ENCODE peak calls at places on chromosomes 4 and X, in five cellular contexts. N is cardiac muscle cell; S is mucosa of descending colon; O is GM12878; T is CD8-positive, alpha-beta T cell. Q is an unnamed sample. For H3K4me1, the result is how much of the 10 kb centered on the place peaks cover.

GRCh38 chr4:95761441-95761840 is 78.5 kb upstream of the PDHA2 start:
- DNase-seq in N (peak), S (no peak), O (no peak), T (no peak), Q (no peak)

GRCh38 chrX:10726647-10727046 is 106.3 kb upstream of the MID1 start:
- DNase-seq in N (peak), S (no peak), O (no peak), T (no peak), Q (no peak)

GRCh38 chrX:12210196-12210815 is 72.0 kb downstream of the FRMPD4 start:
- DNase-seq in N (peak), S (no peak), O (no peak), T (no peak), Q (no peak)

GRCh38 chrX:71941771-71942170 is 31.1 kb downstream of the NHSL2 start:
- DNase-seq in N (peak), S (no peak), O (no peak), T (no peak), Q (peak)

GRCh38 chrX:123976671-123977316 is 15.3 kb downstream of the STAG2 start:
- DNase-seq in N (peak), S (no peak), O (no peak), T (no peak), Q (no peak)

GRCh38 chr4:17722361-17722710 is 59.1 kb downstream of the FAM184B start:
- DNase-seq in N (no peak), S (no peak), O (no peak), T (no peak), Q (no peak)

GRCh38 chrX:69556094-69557011 is 52.2 kb downstream of the NALF2 start:
- DNase-seq in N (peak), S (no peak), O (no peak), T (no peak), Q (no peak)

GRCh38 chrX:39850630-39851152 is 247.1 kb downstream of the BCOR start:
- DNase-seq in N (peak), S (no peak), O (no peak), T (no peak), Q (no peak)

GRCh38 chr4:176896211-176896610 is 103.5 kb upstream of the VEGFC start:
- DNase-seq in N (peak), S (no peak), O (no peak), T (no peak), Q (no peak)

GRCh38 chr4:38967260-38968095 is 64.7 kb downstream of the TMEM156 start:
- DNase-seq in N (peak), S (no peak), O (no peak), T (no peak), Q (no peak)

GRCh38 chr4:145012841-145013240 is 85.2 kb downstream of the ANAPC10 start:
- DNase-seq in N (peak), S (no peak), O (no peak), T (no peak), Q (no peak)

GRCh38 chr4:10031663-10032590 is 10.6 kb upstream of the SLC2A9 start:
- DNase-seq in N (peak), S (no peak), O (no peak), T (no peak), Q (no peak)

GRCh38 chr4:172104534-172104933 is 291.3 kb downstream of the GALNTL6 start:
- DNase-seq in N (no peak), S (no peak), O (no peak), T (no peak), Q (no peak)

GRCh38 chr4:22551550-22551949 is 35.7 kb upstream of the ADGRA3 start:
- DNase-seq in N (peak), S (no peak), O (no peak), T (no peak), Q (no peak)

GRCh38 chrX:114532093-114532805 is 51.6 kb upstream of the HTR2C start:
- DNase-seq in N (peak), S (no peak), O (no peak), T (no peak), Q (no peak)

GRCh38 chrX:101478366-101478765 is 6.9 kb upstream of the ARMCX4 start:
- DNase-seq in N (peak), S (no peak), O (no peak), T (no peak), Q (no peak)

GRCh38 chr4:134762053-134762452 is 560.5 kb upstream of the PABPC4L start:
- DNase-seq in N (no peak), S (no peak), O (no peak), T (no peak), Q (no peak)

GRCh38 chr4:149956678-149957077 is 121.6 kb upstream of the DCLK2 start:
- DNase-seq in N (no peak), S (no peak), O (no peak), T (no peak), Q (no peak)

GRCh38 chr4:66911898-66912297 is 633.4 kb downstream of the CENPC start:
- DNase-seq in N (peak), S (no peak), O (no peak), T (no peak), Q (no peak)

GRCh38 chr4:122481766-122482405 is 25.4 kb upstream of the IL2 start:
- DNase-seq in N (no peak), S (no peak), O (no peak), T (no peak), Q (no peak)

GRCh38 chr4:104589264-104589868 is 94.7 kb upstream of the CXXC4 start:
- DNase-seq in N (peak), S (no peak), O (no peak), T (no peak), Q (no peak)

GRCh38 chrX:54044126-54044876 is at the start of gene PHF8:
- DNase-seq in N (peak), S (peak), O (peak), T (peak), Q (peak)

GRCh38 chr4:184147858-184148799 is 69.5 kb downstream of the ENPP6 start:
- DNase-seq in N (peak), S (no peak), O (no peak), T (no peak), Q (no peak)

GRCh38 chr4:28092610-28093009 is 1232.0 kb downstream of the STIM2 start:
- DNase-seq in N (no peak), S (no peak), O (no peak), T (no peak), Q (no peak)

GRCh38 chr4:133151301-133151680 is 2.2 kb downstream of the PCDH10 start:
- DNase-seq in N (peak), S (peak), O (no peak), T (no peak), Q (peak)
- H3K4me1 ChIP-seq in N (under half), S (under half), O (under half), T (under half), Q (under half)

GRCh38 chrX:151977923-151978322 is 3.4 kb upstream of the GABRE start:
- DNase-seq in N (no peak), S (no peak), O (no peak), T (no peak), Q (no peak)

GRCh38 chrX:151982217-151982616 is 7.7 kb upstream of the GABRE start:
- DNase-seq in N (peak), S (no peak), O (no peak), T (no peak), Q (no peak)

GRCh38 chrX:151984328-151984727 is 9.9 kb upstream of the GABRE start:
- DNase-seq in N (peak), S (no peak), O (no peak), T (no peak), Q (no peak)

GRCh38 chrX:151983186-151983585 is 8.7 kb upstream of the GABRE start:
- DNase-seq in N (no peak), S (no peak), O (no peak), T (no peak), Q (no peak)

DNA sequence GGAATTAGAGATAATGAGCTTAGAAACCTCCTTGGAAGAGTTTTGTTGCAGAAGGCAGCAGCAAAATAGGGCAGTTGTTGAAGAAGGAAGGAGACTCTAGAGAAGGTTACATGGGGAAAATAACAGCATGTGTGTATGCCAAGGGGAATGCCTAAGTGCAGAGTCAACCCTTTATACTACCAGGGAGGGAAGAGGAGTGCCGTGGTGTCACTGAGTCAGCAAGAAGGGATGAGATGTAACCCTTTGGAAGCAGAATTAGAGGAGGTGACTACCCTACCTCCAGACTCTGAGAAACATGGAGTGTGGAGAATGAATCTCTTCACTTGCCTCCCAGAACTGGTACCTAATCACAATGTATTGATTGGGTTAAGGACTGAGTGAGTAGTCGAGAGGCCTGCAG is 6.7 kb upstream of the GABRE start:
- DNase-seq in N (no peak), S (no peak), O (no peak), T (no peak), Q (no peak)
- H3K4me1 ChIP-seq in N (under half), S (under half), O (under half), T (under half), Q (under half)

DNA sequence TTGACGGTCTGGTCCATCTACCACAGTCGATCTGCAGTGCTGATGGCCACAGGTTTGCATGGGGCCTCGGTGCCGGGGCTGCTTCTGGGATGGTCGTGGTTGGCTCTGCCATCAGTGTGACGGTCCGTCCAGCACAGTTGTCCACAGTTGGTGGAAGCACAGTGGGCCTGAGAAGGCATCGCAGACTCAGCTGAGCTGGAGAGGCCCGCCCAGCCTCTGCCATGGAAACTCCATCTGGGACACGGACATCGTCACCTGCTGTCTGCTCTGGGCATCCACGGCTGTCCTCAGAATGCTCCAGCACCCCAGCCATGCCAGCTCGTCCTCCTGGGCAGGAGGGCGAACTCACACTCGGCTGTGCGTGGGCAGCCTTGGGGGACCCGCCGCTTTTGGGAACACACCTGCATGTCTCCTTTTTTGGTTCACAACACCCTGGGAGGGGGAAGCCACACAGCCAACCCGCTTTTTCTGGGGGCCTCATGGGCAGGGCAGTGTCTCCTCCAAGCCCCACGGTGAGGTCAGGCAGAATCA is 33.0 kb downstream of the ABLIM2 start:
- DNase-seq in N (no peak), S (no peak), O (no peak), T (no peak), Q (peak)
- H3K4me1 ChIP-seq in N (under half), S (under half), O (under half), T (under half), Q (under half)

GRCh38 chr4:113469926-113470325 is 291.6 kb downstream of the CAMK2D start:
- DNase-seq in N (no peak), S (no peak), O (no peak), T (no peak), Q (no peak)

GRCh38 chr4:113474017-113474416 is 287.5 kb downstream of the CAMK2D start:
- DNase-seq in N (peak), S (no peak), O (no peak), T (no peak), Q (no peak)

GRCh38 chr4:113469023-113469390 is 292.5 kb downstream of the CAMK2D start:
- DNase-seq in N (peak), S (no peak), O (no peak), T (no peak), Q (no peak)

GRCh38 chr4:113472864-113473263 is 288.7 kb downstream of the CAMK2D start:
- DNase-seq in N (no peak), S (no peak), O (no peak), T (no peak), Q (no peak)

DNA sequence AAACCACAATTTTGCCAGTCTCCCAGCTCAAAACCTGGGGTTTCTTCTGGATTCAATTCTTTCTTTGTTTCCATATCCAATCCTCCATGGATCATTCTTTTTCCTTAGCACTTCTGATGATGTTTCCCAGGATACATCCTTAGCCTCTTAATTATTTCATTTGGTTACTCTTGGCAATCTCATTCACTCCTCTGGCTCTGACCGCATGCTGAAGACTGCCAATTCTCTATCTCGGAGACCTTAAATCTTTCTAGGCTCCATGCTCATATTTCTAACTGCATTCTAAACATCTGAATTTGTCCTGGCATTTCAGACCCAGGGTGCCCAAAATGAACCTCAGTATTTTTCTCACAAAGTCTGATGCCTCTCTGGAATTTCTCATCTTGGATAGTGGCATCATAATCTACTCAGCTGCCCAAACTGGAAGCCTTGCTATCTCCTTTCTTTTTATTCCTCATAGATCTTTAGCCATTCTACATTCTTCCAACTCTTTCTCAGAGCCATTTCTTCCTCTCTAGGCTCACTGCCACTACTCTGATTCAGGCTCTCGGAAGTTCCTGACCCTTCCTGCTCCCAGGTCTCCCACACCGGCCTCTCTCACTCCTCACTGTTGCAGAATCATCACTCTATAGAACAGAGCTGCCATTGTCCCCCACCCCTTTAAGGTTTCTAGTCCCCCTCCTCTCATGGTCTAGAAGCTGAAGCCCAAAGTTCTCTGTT is 290.2 kb downstream of the CAMK2D start:
- DNase-seq in N (peak), S (no peak), O (no peak), T (no peak), Q (no peak)
- H3K4me1 ChIP-seq in N (under half), S (under half), O (under half), T (under half), Q (under half)